ENCODE peak calls at places on chromosomes 4 and X, in nine cellular contexts. A, Y, V, R, S, K, H, T and G are unnamed samples.

GRCh38 chr4:148962539-148963290 is 520.5 kb upstream of the NR3C2 start:
- DNase-seq in A (no peak), Y (peak; percentile 73), V (no peak), R (no peak), S (peak; percentile 70), K (no peak), H (no peak), T (peak; percentile 55), G (no peak)

GRCh38 chrX:68921937-68922456 is 93.2 kb downstream of the EFNB1 start:
- DNase-seq in A (no peak), Y (no peak), V (no peak), R (no peak), S (no peak), K (no peak), H (no peak), T (no peak), G (no peak)

GRCh38 chrX:54891573-54891972 is 29.1 kb upstream of the TRO start:
- DNase-seq in A (no peak), Y (peak; percentile 28), V (no peak), R (peak; percentile 37), S (peak; percentile 28), K (no peak), H (no peak), T (peak; percentile 33), G (peak; percentile 3)

GRCh38 chrX:25872786-25873185 is 265.4 kb upstream of the MAGEB18 start:
- DNase-seq in A (no peak), Y (no peak), V (no peak), R (no peak), S (peak; percentile 0), K (no peak), H (no peak), T (no peak), G (no peak)

GRCh38 chr4:19005211-19005610 is 983.7 kb upstream of the LCORL start:
- DNase-seq in A (no peak), Y (peak; percentile 41), V (no peak), R (no peak), S (peak; percentile 69), K (no peak), H (no peak), T (peak; percentile 13), G (no peak)

GRCh38 chrX:46648660-46649059 is 75.1 kb downstream of the CHST7 start:
- DNase-seq in A (no peak), Y (no peak), V (no peak), R (no peak), S (no peak), K (no peak), H (no peak), T (no peak), G (no peak)

GRCh38 chrX:41779941-41780340 is 56.0 kb downstream of the GPR82 start:
- DNase-seq in A (no peak), Y (no peak), V (no peak), R (no peak), S (no peak), K (no peak), H (no peak), T (no peak), G (no peak)

GRCh38 chr4:43357252-43357974 is 464.9 kb downstream of the GRXCR1 start:
- DNase-seq in A (no peak), Y (no peak), V (no peak), R (no peak), S (no peak), K (no peak), H (no peak), T (no peak), G (no peak)

GRCh38 chrX:108811891-108812290 is 75.5 kb upstream of the IRS4 start:
- DNase-seq in A (no peak), Y (no peak), V (no peak), R (no peak), S (no peak), K (no peak), H (no peak), T (no peak), G (peak; percentile 4)

GRCh38 chrX:148871422-148872152 is 371.2 kb downstream of the AFF2 start:
- DNase-seq in A (no peak), Y (peak; percentile 70), V (no peak), R (peak; percentile 95), S (peak; percentile 95), K (no peak), H (no peak), T (peak; percentile 87), G (no peak)

GRCh38 chr4:152240232-152240631 is 295.7 kb downstream of the FBXW7 start:
- DNase-seq in A (no peak), Y (no peak), V (no peak), R (no peak), S (no peak), K (no peak), H (no peak), T (no peak), G (no peak)

GRCh38 chr4:152239216-152239615 is 296.7 kb downstream of the FBXW7 start:
- DNase-seq in A (no peak), Y (no peak), V (no peak), R (no peak), S (no peak), K (no peak), H (no peak), T (no peak), G (no peak)

GRCh38 chr4:152234571-152234970 is 301.3 kb downstream of the FBXW7 start:
- DNase-seq in A (no peak), Y (no peak), V (no peak), R (no peak), S (no peak), K (no peak), H (no peak), T (no peak), G (no peak)

GRCh38 chr4:152236519-152237056 is 299.3 kb downstream of the FBXW7 start:
- DNase-seq in A (no peak), Y (no peak), V (no peak), R (no peak), S (no peak), K (no peak), H (no peak), T (no peak), G (no peak)

GRCh38 chr4:152235718-152236117 is 300.2 kb downstream of the FBXW7 start:
- DNase-seq in A (no peak), Y (no peak), V (no peak), R (no peak), S (no peak), K (no peak), H (no peak), T (no peak), G (no peak)
- TF ChIP-seq CTCF in A (no peak), Y (no peak), V (no peak), R (no peak), S (no peak), K (no peak), H (no peak), T (no peak), G (no peak)

GRCh38 chr4:153576443-153576774 is 107.7 kb upstream of the TLR2 start:
- DNase-seq in A (no peak), Y (no peak), V (no peak), R (no peak), S (no peak), K (no peak), H (no peak), T (no peak), G (no peak)
- TF ChIP-seq CTCF in A (peak; percentile 42), Y (no peak), V (no peak), R (no peak), S (no peak), K (no peak), H (no peak), T (no peak), G (no peak)

GRCh38 chr4:151045907-151046306 is 30.8 kb upstream of the LRBA start:
- DNase-seq in A (no peak), Y (no peak), V (no peak), R (no peak), S (no peak), K (no peak), H (no peak), T (no peak), G (no peak)
- TF ChIP-seq CTCF in A (no peak), Y (no peak), V (no peak), R (no peak), S (no peak), K (no peak), H (peak; percentile 51), T (no peak), G (no peak)

GRCh38 chr4:104457308-104457981 is 37.2 kb downstream of the CXXC4 start:
- DNase-seq in A (no peak), Y (no peak), V (no peak), R (no peak), S (no peak), K (no peak), H (no peak), T (no peak), G (no peak)

GRCh38 chr4:104446431-104446925 is 48.2 kb downstream of the CXXC4 start:
- DNase-seq in A (no peak), Y (no peak), V (no peak), R (no peak), S (no peak), K (no peak), H (no peak), T (no peak), G (no peak)

GRCh38 chr4:104449537-104449936 is 45.2 kb downstream of the CXXC4 start:
- DNase-seq in A (no peak), Y (no peak), V (no peak), R (no peak), S (no peak), K (no peak), H (no peak), T (no peak), G (no peak)

GRCh38 chr4:104447346-104447745 is 47.3 kb downstream of the CXXC4 start:
- DNase-seq in A (no peak), Y (no peak), V (no peak), R (no peak), S (peak; percentile 11), K (no peak), H (no peak), T (peak; percentile 8), G (no peak)

DNA sequence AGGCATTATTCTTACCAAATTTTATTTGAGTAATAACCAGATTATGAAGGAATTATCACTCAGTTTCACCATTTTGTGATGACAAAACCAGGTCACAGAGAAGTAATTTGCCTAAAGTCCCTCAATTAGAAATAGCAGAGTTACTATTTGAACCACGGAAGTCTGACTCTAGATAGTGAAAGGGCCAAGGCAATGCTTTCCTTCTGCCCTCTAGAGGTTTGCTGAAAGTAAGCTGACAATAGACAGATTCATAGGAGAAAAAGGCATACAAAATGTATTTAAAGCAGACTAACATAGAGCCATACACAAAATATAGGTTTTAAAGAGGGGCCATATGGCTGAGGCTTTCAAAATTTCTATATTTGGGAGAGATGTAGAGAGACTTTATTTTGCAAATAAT is 43.1 kb downstream of the CXXC4 start:
- DNase-seq in A (no peak), Y (no peak), V (no peak), R (no peak), S (peak; percentile 33), K (no peak), H (no peak), T (peak; percentile 34), G (no peak)
- TF ChIP-seq CTCF in A (no peak), Y (no peak), V (no peak), R (no peak), S (peak; percentile 75), K (no peak), H (peak; percentile 50), T (peak; percentile 59), G (peak; percentile 32)

GRCh38 chrX:103017542-103017941 is 46.4 kb downstream of the BEX1 start:
- DNase-seq in A (no peak), Y (no peak), V (no peak), R (no peak), S (no peak), K (no peak), H (no peak), T (no peak), G (no peak)
- TF ChIP-seq CTCF in A (no peak), Y (no peak), V (no peak), R (peak; percentile 18), S (no peak), K (no peak), H (no peak), T (no peak), G (no peak)